ENCODE peak calls at places on chromosomes 2 and 18, in five cellular contexts. L is HepG2; G is tibial artery; W is fibroblast of lung; C is CD4-positive, alpha-beta T cell. I is an unnamed sample.

GRCh38 chr2:46632349-46632748 is 153.0 kb downstream of the TMEM247 start:
- DNase-seq in L (peak), W (peak), C (no peak), G (no peak), I (no peak)

GRCh38 chr18:76369791-76370555 is 125.1 kb downstream of the ZNF516 start:
- DNase-seq in W (no peak), C (no peak), G (peak), L (no peak), I (no peak)

GRCh38 chr18:22223263-22223960 is 54.0 kb downstream of the GATA6 start:
- DNase-seq in C (no peak), G (peak), W (peak), L (peak), I (no peak)

GRCh38 chr18:78071146-78071710 is 821.6 kb downstream of the GALR1 start:
- DNase-seq in G (no peak), W (no peak), L (no peak), C (no peak), I (no peak)

GRCh38 chr18:9716780-9717563 is 8.9 kb downstream of the RAB31 start:
- DNase-seq in W (no peak), G (no peak), C (no peak), L (no peak), I (no peak)

GRCh38 chr2:98559581-98559980 is 48.7 kb downstream of the COA5 start:
- DNase-seq in G (no peak), W (peak), L (no peak), C (no peak), I (no peak)

GRCh38 chr2:111534816-111535803 is 348.9 kb downstream of the ANAPC1 start:
- DNase-seq in L (peak), G (no peak), W (peak), C (no peak), I (no peak)

GRCh38 chr18:54127759-54128378 is 96.6 kb downstream of the MBD2 start:
- DNase-seq in L (peak), W (peak), C (no peak), G (no peak), I (no peak)

GRCh38 chr2:186995092-186995491 is 146.1 kb upstream of the ZSWIM2 start:
- DNase-seq in L (no peak), W (peak), G (no peak), C (no peak), I (no peak)

GRCh38 chr2:138237657-138238384 is 263.7 kb upstream of the SPOPL start:
- DNase-seq in C (no peak), W (no peak), G (no peak), L (no peak), I (no peak)

GRCh38 chr2:81304154-81304830 is 999.7 kb upstream of the LRRTM1 start:
- DNase-seq in C (no peak), G (no peak), L (no peak), W (peak), I (no peak)

GRCh38 chr2:62461707-62462106 is 44.3 kb downstream of the TMEM17 start:
- DNase-seq in C (no peak), W (peak), L (no peak), G (no peak), I (no peak)

GRCh38 chr2:132627542-132627941 is 42.5 kb downstream of the LYPD1 start:
- DNase-seq in G (no peak), W (peak), L (no peak), C (no peak), I (no peak)

GRCh38 chr2:80531319-80531718 is 226.8 kb upstream of the LRRTM1 start:
- DNase-seq in L (no peak), C (no peak), G (no peak), W (no peak), I (no peak)

GRCh38 chr2:3130889-3131635 is 246.6 kb downstream of the EIPR1 start:
- DNase-seq in L (no peak), G (peak), C (no peak), W (no peak), I (no peak)

GRCh38 chr2:69948032-69948962 is 13.1 kb downstream of the ASPRV1 start:
- DNase-seq in L (no peak), G (no peak), C (no peak), W (no peak), I (peak)

GRCh38 chr18:11780042-11780441 is 71.2 kb upstream of the CHMP1B start:
- DNase-seq in W (no peak), C (no peak), G (no peak), L (no peak), I (no peak)

GRCh38 chr18:31634331-31634713 is 42.6 kb downstream of the TTR start:
- DNase-seq in G (no peak), L (no peak), W (no peak), C (no peak), I (no peak)

GRCh38 chr18:58476521-58477210 is 152.2 kb downstream of the ALPK2 start:
- DNase-seq in C (no peak), G (no peak), W (no peak), L (no peak), I (no peak)

GRCh38 chr2:62254424-62255266 is 58.7 kb downstream of the B3GNT2 start:
- DNase-seq in W (no peak), G (no peak), L (no peak), C (no peak), I (no peak)

GRCh38 chr2:23658466-23658942 is 268.4 kb downstream of the ATAD2B start:
- DNase-seq in W (peak), C (no peak), L (peak), G (no peak), I (no peak)

GRCh38 chr2:182647499-182647787 is 68.6 kb upstream of the DNAJC10 start:
- DNase-seq in W (no peak), C (no peak), L (no peak), G (no peak), I (no peak)

GRCh38 chr2:220224711-220225519 is 597.5 kb downstream of the SLC4A3 start:
- DNase-seq in L (no peak), W (peak), C (no peak), G (no peak), I (no peak)

GRCh38 chr2:68646303-68646702 is 2.9 kb downstream of the PROKR1 start:
- DNase-seq in G (no peak), W (no peak), C (no peak), L (peak), I (no peak)

GRCh38 chr2:33020883-33021282 is 74.1 kb downstream of the LTBP1 start:
- DNase-seq in W (no peak), L (no peak), C (no peak), G (no peak), I (no peak)

GRCh38 chr2:33015421-33016142 is 68.8 kb downstream of the LTBP1 start:
- DNase-seq in W (peak), C (no peak), L (peak), G (no peak), I (no peak)

GRCh38 chr2:33021542-33022259 is 74.9 kb downstream of the LTBP1 start:
- DNase-seq in W (peak), C (no peak), L (no peak), G (no peak), I (no peak)

GRCh38 chr2:33019796-33020195 is 73.0 kb downstream of the LTBP1 start:
- DNase-seq in G (no peak), W (no peak), L (no peak), C (no peak), I (no peak)

DNA sequence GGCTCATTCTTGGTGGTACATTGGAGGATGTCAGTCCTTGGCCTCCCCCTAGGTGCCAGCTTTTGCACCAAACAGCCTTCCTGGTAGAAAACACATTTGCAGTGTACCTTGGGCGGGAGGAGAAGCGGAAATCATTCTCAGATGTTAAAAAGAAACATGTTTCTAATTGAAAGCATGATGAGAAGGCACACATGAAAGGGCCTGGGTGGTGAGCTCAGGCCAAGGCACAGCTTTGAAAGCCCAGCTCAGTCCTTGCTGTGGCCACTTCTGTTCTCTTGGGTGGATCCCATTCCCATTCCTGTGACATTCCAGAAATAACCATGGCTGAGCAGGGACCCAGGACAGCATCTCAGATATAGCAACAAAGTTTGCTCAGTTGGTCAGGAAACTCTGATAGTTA is 71.5 kb downstream of the LTBP1 start:
- DNase-seq in L (no peak), W (no peak), G (no peak), C (no peak), I (no peak)
- TF ChIP-seq CTCF in L (no peak), W (no peak), G (no peak), C (no peak), I (no peak)

GRCh38 chr2:131156452-131157149 is 51.5 kb downstream of the PLEKHB2 start:
- DNase-seq in G (no peak), L (peak), W (no peak), C (no peak), I (no peak)
- TF ChIP-seq CTCF in G (no peak), L (peak), W (peak), C (no peak), I (no peak)

DNA sequence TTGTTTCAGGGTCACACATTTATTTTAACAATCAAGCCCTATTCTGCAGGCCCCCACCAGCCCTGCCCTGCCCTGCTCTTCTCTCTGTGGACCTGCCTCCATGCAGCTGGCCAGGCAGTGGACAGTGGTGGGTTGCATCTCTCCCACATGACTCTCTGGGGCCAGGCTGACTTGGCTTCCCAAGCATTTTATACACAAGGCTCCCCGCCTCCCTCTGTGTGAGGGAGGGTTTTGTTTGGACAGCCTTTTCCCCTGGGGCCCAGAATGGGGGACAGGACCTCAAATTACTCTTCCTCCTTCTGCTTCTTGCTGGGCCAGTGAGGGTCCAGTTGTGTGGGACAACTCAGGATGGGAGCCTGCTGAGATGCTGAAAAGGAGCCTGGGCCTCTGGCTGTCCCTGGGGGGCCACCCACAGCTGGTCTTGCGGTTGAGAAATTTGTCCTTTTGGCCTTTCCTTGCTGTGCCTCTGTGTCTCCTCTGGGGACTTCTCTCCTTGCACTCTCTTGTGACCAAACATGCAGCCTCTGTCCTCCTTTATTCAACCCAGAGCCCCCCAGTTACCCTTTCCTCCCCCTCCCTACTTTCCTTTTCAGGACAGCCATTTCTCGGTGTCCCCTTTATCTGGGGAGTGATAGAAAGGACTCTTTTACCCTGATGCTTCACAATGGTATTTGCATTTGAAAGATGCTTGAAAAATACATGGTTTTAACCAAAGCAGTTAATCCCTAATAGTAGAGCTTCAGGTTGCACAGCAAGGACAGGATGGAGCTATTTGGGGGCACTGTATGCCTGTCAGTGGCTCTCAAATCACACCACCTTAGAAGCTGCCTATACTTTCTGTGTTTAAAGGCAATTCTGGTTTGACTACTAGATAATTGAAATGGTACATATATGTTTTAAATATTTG is 151.1 kb downstream of the FHOD3 start:
- DNase-seq in L (no peak), C (no peak), W (no peak), G (no peak), I (no peak)
- TF ChIP-seq CTCF in L (no peak), C (no peak), W (no peak), G (no peak), I (no peak)

GRCh38 chr2:181281206-181281832 is 175.9 kb upstream of the ITGA4 start:
- DNase-seq in W (peak), L (no peak), C (no peak), G (no peak), I (no peak)

GRCh38 chr2:181273986-181274385 is 183.2 kb upstream of the ITGA4 start:
- DNase-seq in C (no peak), W (no peak), L (no peak), G (no peak), I (no peak)

DNA sequence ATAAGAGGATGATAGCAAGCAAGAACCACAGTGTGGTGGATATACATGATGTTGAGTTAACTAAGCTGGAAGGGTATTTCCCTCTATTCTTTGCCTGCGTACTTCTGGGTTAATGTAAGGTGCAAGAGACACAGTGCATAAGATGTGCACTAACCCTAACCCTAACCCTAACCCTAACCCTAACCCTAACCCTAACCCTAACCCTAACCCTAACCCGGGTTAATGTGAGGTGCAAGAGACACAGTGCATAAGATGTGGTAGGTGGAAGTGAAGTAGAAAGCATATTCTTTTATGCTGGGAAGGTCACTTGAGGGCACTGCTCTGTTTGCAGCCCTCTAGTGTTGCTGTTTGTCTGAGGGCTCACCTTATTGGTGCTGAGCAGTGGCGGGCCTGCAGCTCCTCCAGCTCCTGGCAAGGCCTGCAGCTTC is 181.5 kb upstream of the ITGA4 start:
- DNase-seq in G (no peak), L (no peak), W (no peak), C (no peak), I (no peak)
- TF ChIP-seq CTCF in G (no peak), L (no peak), W (no peak), C (no peak), I (no peak)